ENCODE peak calls at places on chromosomes 16 and 17, in five cellular contexts. Z, I, V, T and Q are unnamed samples. For H3K27me3, the result is how much of the 10 kb centered on the place peaks cover.

GRCh38 chr16:11138769-11139623 is 117.0 kb downstream of the SOCS1 start:
- DNase-seq in T (no peak), Z (no peak), V (no peak), I (no peak), Q (no peak)

GRCh38 chr17:42110301-42111264 is 1.9 kb downstream of the DHX58 start:
- DNase-seq in T (no peak), I (no peak), V (no peak), Z (peak), Q (no peak)

GRCh38 chr16:31460582-31461002 is 1.3 kb downstream of the ARMC5 start:
- DNase-seq in T (no peak), I (no peak), Z (no peak), V (no peak), Q (no peak)

GRCh38 chr16:88321635-88322499 is 60.9 kb upstream of the ZNF469 start:
- DNase-seq in I (no peak), V (no peak), T (no peak), Z (peak), Q (peak)

GRCh38 chr17:82235056-82235774 is 6.4 kb downstream of the SLC16A3 start:
- DNase-seq in V (no peak), I (no peak), T (peak), Z (peak), Q (no peak)

GRCh38 chr16:12339686-12340085 is 363.2 kb downstream of the SNX29 start:
- DNase-seq in T (no peak), I (no peak), Z (no peak), V (no peak), Q (no peak)

GRCh38 chr17:17749025-17749772 is 67.9 kb downstream of the RAI1 start:
- DNase-seq in Z (no peak), I (no peak), T (no peak), V (no peak), Q (no peak)

GRCh38 chr17:74055508-74056160 is 147.8 kb upstream of the RPL38 start:
- DNase-seq in T (no peak), Z (no peak), V (no peak), I (no peak), Q (no peak)

GRCh38 chr17:79024901-79025737 is 1.1 kb downstream of the C1QTNF1 start:
- DNase-seq in I (peak), V (peak), Z (peak), T (peak), Q (no peak)
- TF ChIP-seq POLR2A in I (no peak), V (peak), Z (peak), T (no peak), Q (no peak)

GRCh38 chr16:23771642-23772041 is 16.8 kb downstream of the CHP2 start:
- DNase-seq in I (no peak), T (no peak), Z (no peak), V (no peak), Q (no peak)
- H3K27ac ChIP-seq in I (no peak), T (no peak), Z (no peak), V (no peak), Q (no peak)

GRCh38 chr16:19688396-19689024 is 29.5 kb downstream of the KNOP1 start:
- DNase-seq in V (no peak), Z (no peak), T (no peak), I (no peak), Q (no peak)
- H3K27me3 ChIP-seq in V (under half), Z (under half), T (under half), I (under half), Q (under half)

GRCh38 chr16:85901760-85902365 is 2.9 kb downstream of the IRF8 start:
- DNase-seq in Z (no peak), I (no peak), T (no peak), V (no peak), Q (no peak)

GRCh38 chr16:85902366-85903155 is 3.6 kb downstream of the IRF8 start:
- DNase-seq in Z (no peak), T (no peak), V (peak), I (no peak), Q (no peak)

GRCh38 chr16:85905110-85906095 is 6.4 kb downstream of the IRF8 start:
- DNase-seq in Z (no peak), I (no peak), V (no peak), T (no peak), Q (no peak)

GRCh38 chr16:85901110-85901509 is 2.1 kb downstream of the IRF8 start:
- DNase-seq in T (no peak), I (no peak), V (no peak), Z (no peak), Q (no peak)

DNA sequence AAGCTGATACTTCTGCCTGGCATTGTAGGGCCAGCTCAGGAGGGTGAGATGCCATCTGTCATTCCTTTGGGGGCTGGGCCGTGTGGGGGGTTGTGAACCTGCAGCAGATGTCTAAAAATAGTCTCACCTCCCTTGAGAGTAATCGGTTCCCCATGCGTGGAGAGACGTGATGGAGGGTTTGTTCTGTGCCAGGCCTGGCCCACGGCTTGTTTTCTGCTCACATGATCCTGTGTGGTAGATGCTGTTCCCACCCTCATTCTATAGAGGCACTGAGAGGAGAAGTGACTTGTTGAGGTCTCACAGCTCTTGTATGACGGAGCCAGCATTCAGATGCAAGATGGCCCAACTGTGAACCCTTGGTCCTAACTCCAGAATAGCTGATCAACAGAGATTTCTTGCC is 4.6 kb downstream of the IRF8 start:
- DNase-seq in Z (no peak), I (no peak), V (no peak), T (no peak), Q (no peak)
- TF ChIP-seq POLR2A in Z (no peak), I (no peak), V (no peak), T (no peak), Q (no peak)

GRCh38 chr17:81156866-81157805 is 8.2 kb upstream of the PVALEF start:
- DNase-seq in I (no peak), Z (no peak), V (no peak), T (no peak), Q (no peak)

GRCh38 chr17:81153340-81153803 is 11.9 kb upstream of the PVALEF start:
- DNase-seq in T (no peak), I (no peak), V (no peak), Z (no peak), Q (no peak)

GRCh38 chr17:81157848-81158687 is 7.2 kb upstream of the PVALEF start:
- DNase-seq in T (no peak), V (no peak), Z (no peak), I (no peak), Q (no peak)

GRCh38 chr17:81152288-81152848 is 12.9 kb upstream of the PVALEF start:
- DNase-seq in Z (no peak), T (no peak), I (no peak), V (no peak), Q (no peak)

DNA sequence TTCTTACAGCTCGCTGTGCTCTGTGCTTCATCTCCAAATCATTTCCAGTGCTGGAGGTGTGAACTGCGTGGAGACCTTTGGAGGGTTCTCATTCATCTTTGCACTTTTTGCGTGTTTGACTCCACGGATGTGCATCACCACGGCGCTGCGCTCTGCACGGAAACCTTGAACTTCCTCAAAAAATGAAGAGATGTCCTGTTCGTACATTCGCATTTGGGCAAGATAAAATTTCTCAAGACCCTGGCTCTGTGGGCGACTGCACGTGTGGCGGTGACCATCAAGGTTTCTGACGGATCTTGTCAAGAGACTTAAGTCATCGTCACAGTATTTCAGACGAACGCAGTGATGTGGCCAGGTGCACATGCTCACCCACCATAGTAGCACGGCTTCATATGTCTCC is 10.3 kb upstream of the PVALEF start:
- DNase-seq in I (no peak), V (no peak), Z (no peak), T (no peak), Q (no peak)
- H3K27ac ChIP-seq in I (no peak), V (no peak), Z (no peak), T (no peak), Q (no peak)

DNA sequence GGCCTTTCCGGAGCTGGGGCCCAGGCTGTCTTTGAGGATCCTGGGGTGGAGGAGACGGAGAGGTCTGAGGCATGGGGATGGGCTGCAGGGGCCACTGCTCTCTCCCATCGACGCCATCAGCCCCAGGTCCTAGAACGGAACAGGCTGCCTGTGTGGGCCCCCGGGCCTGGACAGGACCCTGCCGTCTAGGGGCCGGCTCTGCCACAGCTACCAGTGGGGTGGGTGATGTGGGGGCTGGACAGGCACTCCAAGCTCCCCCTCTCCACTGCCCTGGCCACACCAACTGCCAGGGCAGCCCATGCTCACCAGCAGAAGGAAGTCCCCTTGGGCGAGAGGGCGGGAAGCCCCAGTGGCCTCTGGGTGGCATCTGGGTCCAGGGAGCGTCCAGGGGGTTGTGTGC is 37.8 kb downstream of the ENGASE start:
- DNase-seq in T (no peak), Z (no peak), I (no peak), V (no peak), Q (no peak)
- H3K27me3 ChIP-seq in T (under half), Z (under half), I (under half), V (under half), Q (under half)